ENCODE peak calls at places on chromosomes 3 and 15, in six cellular contexts. U is neural progenitor cell, I is GM23248, J is OCI-LY7, R is HCT116, A is GM23338. N is an unnamed sample. For H3K4me1, the result is how much of the 10 kb centered on the place peaks cover.

GRCh38 chr3:69178100-69178499 is 55.7 kb upstream of the LMOD3 start:
- DNase-seq in A (no peak), U (no peak), I (no peak), R (no peak), J (no peak), N (no peak)

GRCh38 chr3:135140543-135140942 is 345.5 kb downstream of the EPHB1 start:
- DNase-seq in J (no peak), I (no peak), U (no peak), A (no peak), R (no peak), N (no peak)

GRCh38 chr3:4994823-4995499 is 15.7 kb downstream of the BHLHE40 start:
- DNase-seq in U (no peak), I (peak), J (no peak), R (peak), A (no peak), N (peak)

GRCh38 chr3:143795849-143796248 is 52.4 kb downstream of the SLC9A9 start:
- DNase-seq in R (no peak), J (no peak), A (no peak), I (no peak), U (peak), N (no peak)

GRCh38 chr3:36124118-36124796 is 256.0 kb upstream of the STAC start:
- DNase-seq in J (no peak), U (peak), I (peak), R (peak), A (peak), N (peak)

GRCh38 chr15:63908986-63909385 is 75.2 kb upstream of the HERC1 start:
- DNase-seq in R (no peak), U (no peak), I (peak), A (no peak), J (no peak), N (peak)

GRCh38 chr3:42804831-42805821 is 836 bp upstream of the HIGD1A start:
- DNase-seq in J (no peak), U (peak), R (no peak), I (peak), A (peak), N (no peak)

GRCh38 chr3:112362221-112362620 is 29.3 kb downstream of the CD200 start:
- DNase-seq in A (no peak), U (no peak), J (no peak), I (no peak), R (no peak), N (no peak)

GRCh38 chr15:64426845-64427465 is 33.4 kb upstream of the ZNF609 start:
- DNase-seq in R (peak), I (peak), U (peak), J (peak), A (peak), N (peak)

DNA sequence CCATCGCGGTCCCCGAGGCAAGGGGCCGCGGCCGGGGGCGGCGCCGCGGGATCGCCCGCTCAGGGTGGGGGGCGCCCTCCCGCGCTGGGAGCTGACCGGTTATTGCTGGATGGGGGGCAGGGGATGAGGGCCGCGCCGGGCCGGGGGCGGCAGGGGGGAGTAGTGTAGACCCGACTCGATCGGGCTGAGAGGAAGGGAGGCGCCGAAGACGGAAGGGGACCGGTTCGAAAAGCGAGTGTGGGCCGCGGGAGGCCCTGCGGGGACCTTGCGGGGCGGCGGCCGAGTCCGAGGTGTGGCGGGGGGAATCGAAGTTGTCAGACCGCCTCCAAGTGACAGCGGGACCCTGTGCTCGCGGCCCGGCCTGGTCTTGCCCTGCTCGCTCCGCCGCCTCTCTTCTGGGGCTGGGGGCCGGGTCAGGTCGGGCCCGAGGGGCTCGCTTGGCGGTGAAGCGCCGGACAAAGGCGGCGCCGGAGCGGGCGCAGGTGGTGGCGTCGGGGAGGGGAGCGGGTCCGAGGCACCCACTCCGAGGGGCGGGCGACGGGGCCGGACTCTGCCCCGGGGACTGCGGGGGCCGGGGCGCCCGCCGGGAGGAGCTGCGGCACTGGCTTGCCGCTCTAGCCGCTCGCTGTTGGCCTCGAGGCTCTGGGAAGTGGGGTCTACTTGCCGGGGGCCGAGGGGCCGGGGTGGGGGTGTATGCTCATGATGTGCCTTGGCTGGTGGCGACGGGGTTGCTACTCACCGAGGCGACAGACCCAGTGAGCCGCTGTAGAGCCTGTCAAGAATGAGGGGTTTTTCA is 1.2 kb downstream of the BAHD1 start:
- DNase-seq in A (peak), I (peak), J (peak), R (no peak), U (peak), N (no peak)
- H3K4me1 ChIP-seq in A (half or more), I (under half), J (under half), R (under half), U (under half), N (under half)

GRCh38 chr3:73433681-73434080 is 191.1 kb downstream of the PDZRN3 start:
- DNase-seq in J (no peak), A (no peak), U (no peak), I (no peak), R (no peak), N (no peak)
- TF ChIP-seq EZH2phosphoT487 in J (no peak), A (no peak), U (no peak), I (no peak), R (no peak), N (no peak)

DNA sequence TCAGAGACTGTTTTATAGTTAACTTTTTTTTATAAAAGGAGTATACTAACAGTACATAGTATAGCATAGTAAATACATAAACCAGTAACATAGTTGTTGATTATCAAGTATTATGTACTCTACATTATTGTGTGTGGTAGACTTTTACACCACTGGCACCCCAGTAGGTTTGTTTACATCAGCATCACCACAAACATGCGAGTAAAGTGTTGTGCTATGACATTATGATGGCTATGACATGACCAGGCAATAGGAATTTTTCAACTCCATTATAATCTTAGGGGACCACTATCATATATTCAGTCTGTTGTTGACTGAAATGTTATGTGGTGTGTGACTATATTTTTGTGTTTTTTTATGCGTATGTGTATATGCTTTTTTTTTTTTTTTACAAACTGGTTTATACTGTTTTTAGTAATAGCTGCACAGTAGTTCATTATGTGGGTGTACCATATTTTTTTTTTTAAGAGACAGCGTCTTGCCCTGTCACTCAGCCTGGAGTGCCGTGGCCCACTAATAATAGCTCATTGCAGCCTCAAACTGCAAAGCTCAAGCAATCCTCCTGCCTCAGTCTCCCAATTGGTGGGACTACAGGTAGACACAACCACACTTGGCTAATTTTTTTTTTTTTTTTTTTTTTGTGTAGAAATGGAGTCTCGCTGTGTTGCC is 1.9 kb downstream of the CAPN7 start:
- DNase-seq in I (peak), U (no peak), A (no peak), R (no peak), J (no peak), N (no peak)
- H3K4me1 ChIP-seq in I (under half), U (under half), A (under half), R (under half), J (under half), N (under half)

GRCh38 chr3:180253283-180253682 is 216.5 kb upstream of the PEX5L start:
- DNase-seq in J (no peak), A (no peak), I (no peak), U (no peak), R (no peak), N (peak)
- TF ChIP-seq EZH2phosphoT487 in J (no peak), A (no peak), I (no peak), U (no peak), R (no peak), N (no peak)

GRCh38 chr15:62897634-62898033 is 144.9 kb upstream of the TPM1 start:
- DNase-seq in J (no peak), U (no peak), R (no peak), A (no peak), I (no peak), N (no peak)

GRCh38 chr15:62895905-62896316 is 146.6 kb upstream of the TPM1 start:
- DNase-seq in I (peak), A (no peak), U (no peak), J (no peak), R (no peak), N (peak)

GRCh38 chr15:62895139-62895866 is 147.2 kb upstream of the TPM1 start:
- DNase-seq in J (no peak), R (no peak), U (no peak), I (peak), A (no peak), N (peak)

GRCh38 chr15:62896380-62896866 is 146.1 kb upstream of the TPM1 start:
- DNase-seq in J (no peak), R (peak), A (no peak), I (no peak), U (no peak), N (peak)

GRCh38 chr15:62896969-62897486 is 145.5 kb upstream of the TPM1 start:
- DNase-seq in A (no peak), I (peak), U (peak), J (no peak), R (peak), N (peak)
- H3K4me1 ChIP-seq in A (under half), I (under half), U (under half), J (under half), R (under half), N (half or more)